ENCODE peak calls at places on chromosomes 7 and 10, in seven cellular contexts. Y is osteoblast, A is Panc1, H is hepatocyte, J is ovary, N is tibial artery, G is mammary epithelial cell. K is an unnamed sample. For H3K27me3, the result is how much of the 10 kb centered on the place peaks cover.

GRCh38 chr7:2751086-2751485 is 63.1 kb downstream of the AMZ1 start:
- DNase-seq in Y (no peak), A (no peak), H (no peak), J (no peak), N (no peak), G (no peak), K (no peak)

GRCh38 chr7:148116195-148116594 is 474.4 kb upstream of the C7orf33 start:
- DNase-seq in Y (no peak), A (no peak), H (no peak), J (no peak), N (no peak), G (no peak), K (no peak)

GRCh38 chr10:91162050-91162494 is 58.4 kb upstream of the PCGF5 start:
- DNase-seq in Y (peak), A (no peak), H (peak), J (no peak), N (no peak), G (no peak), K (no peak)

GRCh38 chr7:4343272-4344000 is 338.7 kb upstream of the FOXK1 start:
- DNase-seq in Y (no peak), A (no peak), H (peak), J (no peak), N (no peak), G (no peak), K (no peak)

GRCh38 chr10:60310746-60311145 is 78.9 kb downstream of the ANK3 start:
- DNase-seq in Y (no peak), A (no peak), H (no peak), J (no peak), N (no peak), G (no peak), K (no peak)

GRCh38 chr7:131626643-131627042 is 70.2 kb upstream of the PODXL start:
- DNase-seq in Y (no peak), A (no peak), H (no peak), J (no peak), N (no peak), G (no peak), K (no peak)

GRCh38 chr10:117740696-117741222 is 198.2 kb downstream of the EMX2 start:
- DNase-seq in Y (no peak), A (no peak), H (no peak), J (no peak), N (no peak), G (no peak), K (no peak)

GRCh38 chr7:130894146-130895005 is 160.4 kb upstream of the KLF14 start:
- DNase-seq in Y (no peak), A (no peak), H (no peak), J (peak), N (peak), G (peak), K (no peak)

GRCh38 chr7:128259131-128260056 is 18.3 kb downstream of the LEP start:
- DNase-seq in Y (peak), A (no peak), H (peak), J (no peak), N (no peak), G (peak), K (no peak)

GRCh38 chr7:12674861-12675260 is 12.6 kb upstream of the ARL4A start:
- DNase-seq in Y (peak), A (no peak), H (peak), J (no peak), N (no peak), G (peak), K (peak)

GRCh38 chr10:111429288-111430028 is 352.6 kb downstream of the ADRA2A start:
- DNase-seq in Y (no peak), A (no peak), H (no peak), J (no peak), N (no peak), G (no peak), K (no peak)

GRCh38 chr7:158277219-158278141 is 310.1 kb downstream of the PTPRN2 start:
- DNase-seq in Y (peak), A (no peak), H (no peak), J (no peak), N (no peak), G (no peak), K (no peak)

GRCh38 chr10:132908621-132909295 is 33.6 kb downstream of the CFAP46 start:
- DNase-seq in Y (peak), A (no peak), H (no peak), J (no peak), N (peak), G (no peak), K (no peak)

GRCh38 chr10:90635111-90635798 is 222.6 kb downstream of the HTR7 start:
- DNase-seq in Y (no peak), A (no peak), H (no peak), J (no peak), N (no peak), G (no peak), K (no peak)

GRCh38 chr7:151310578-151310977 is 31.0 kb upstream of the NUB1 start:
- DNase-seq in Y (no peak), A (no peak), H (peak), J (no peak), N (no peak), G (no peak), K (peak)

GRCh38 chr7:128936798-128937197 is 929 bp upstream of the IRF5 start:
- DNase-seq in Y (peak), A (no peak), H (no peak), J (no peak), N (no peak), G (no peak), K (no peak)

GRCh38 chr10:15684768-15685167 is 35.0 kb downstream of the ITGA8 start:
- DNase-seq in Y (no peak), A (no peak), H (no peak), J (no peak), N (no peak), G (no peak), K (no peak)

GRCh38 chr10:117647306-117647705 is 104.8 kb downstream of the EMX2 start:
- DNase-seq in Y (no peak), A (no peak), H (no peak), J (no peak), N (no peak), G (no peak), K (no peak)

GRCh38 chr7:73718905-73719805 is at the start of gene STX1A:
- DNase-seq in Y (peak), A (no peak), H (peak), J (peak), N (no peak), G (peak), K (peak)

GRCh38 chr7:26090927-26091519 is 61.0 kb upstream of the NFE2L3 start:
- DNase-seq in Y (peak), A (peak), H (peak), J (no peak), N (no peak), G (peak), K (peak)

GRCh38 chr10:5988336-5988920 is 11.1 kb upstream of the IL15RA start:
- DNase-seq in Y (no peak), A (no peak), H (no peak), J (no peak), N (no peak), G (no peak), K (no peak)

GRCh38 chr7:53638517-53638916 is 603.1 kb downstream of the POM121L12 start:
- DNase-seq in Y (no peak), A (no peak), H (no peak), J (no peak), N (no peak), G (no peak), K (no peak)

GRCh38 chr10:103912759-103913158 is 5.2 kb downstream of the STN1 start:
- DNase-seq in Y (no peak), A (no peak), H (no peak), J (no peak), N (no peak), G (no peak), K (no peak)

GRCh38 chr10:43874984-43875383 is 226.3 kb upstream of the ZNF32 start:
- DNase-seq in Y (no peak), A (no peak), H (no peak), J (no peak), N (no peak), G (no peak), K (no peak)

GRCh38 chr10:77550378-77550777 is 87.2 kb downstream of the KCNMA1 start:
- DNase-seq in Y (no peak), A (no peak), H (no peak), J (no peak), N (peak), G (no peak), K (no peak)

GRCh38 chr10:86439544-86439943 is 72.9 kb upstream of the GRID1 start:
- DNase-seq in Y (no peak), A (no peak), H (peak), J (peak), N (peak), G (peak), K (no peak)

GRCh38 chr7:84674236-84674913 is 479.8 kb upstream of the SEMA3A start:
- DNase-seq in Y (peak), A (no peak), H (no peak), J (no peak), N (no peak), G (peak), K (no peak)

GRCh38 chr10:45008524-45009161 is 7.9 kb downstream of the ZNF22 start:
- DNase-seq in Y (peak), A (peak), H (peak), J (no peak), N (no peak), G (peak), K (peak)

GRCh38 chr10:112655722-112656121 is 208.7 kb downstream of the VTI1A start:
- DNase-seq in Y (no peak), A (no peak), H (no peak), J (no peak), N (no peak), G (no peak), K (no peak)

GRCh38 chr10:101507828-101508227 is 80.2 kb downstream of the POLL start:
- DNase-seq in Y (no peak), A (no peak), H (no peak), J (no peak), N (no peak), G (no peak), K (no peak)

GRCh38 chr7:112377607-112378006 is 72.7 kb upstream of the IFRD1 start:
- DNase-seq in Y (no peak), A (no peak), H (no peak), J (no peak), N (no peak), G (no peak), K (no peak)

GRCh38 chr10:86758231-86759072 is 2.0 kb downstream of the BMPR1A start:
- DNase-seq in Y (no peak), A (no peak), H (no peak), J (no peak), N (no peak), G (peak), K (no peak)

GRCh38 chr7:22601812-22602568 is 102.0 kb upstream of the STEAP1B start:
- DNase-seq in Y (peak), A (no peak), H (no peak), J (no peak), N (no peak), G (peak), K (no peak)

GRCh38 chr10:71774916-71775702 is 1.8 kb upstream of the VSIR start:
- DNase-seq in Y (peak), A (no peak), H (no peak), J (peak), N (no peak), G (no peak), K (no peak)

GRCh38 chr7:130319541-130319940 is 25.1 kb upstream of the CPA5 start:
- DNase-seq in Y (no peak), A (no peak), H (no peak), J (no peak), N (no peak), G (no peak), K (no peak)

GRCh38 chr7:146922777-146923176 is 806.2 kb downstream of the CNTNAP2 start:
- DNase-seq in Y (no peak), A (no peak), H (no peak), J (no peak), N (no peak), G (no peak), K (no peak)

GRCh38 chr10:21769041-21769440 is 234.5 kb downstream of the DNAJC1 start:
- DNase-seq in Y (no peak), A (no peak), H (no peak), J (no peak), N (no peak), G (no peak), K (no peak)

GRCh38 chr7:129859188-129859587 is 93.6 kb downstream of the UBE2H start:
- DNase-seq in Y (no peak), A (no peak), H (no peak), J (no peak), N (no peak), G (peak), K (no peak)

DNA sequence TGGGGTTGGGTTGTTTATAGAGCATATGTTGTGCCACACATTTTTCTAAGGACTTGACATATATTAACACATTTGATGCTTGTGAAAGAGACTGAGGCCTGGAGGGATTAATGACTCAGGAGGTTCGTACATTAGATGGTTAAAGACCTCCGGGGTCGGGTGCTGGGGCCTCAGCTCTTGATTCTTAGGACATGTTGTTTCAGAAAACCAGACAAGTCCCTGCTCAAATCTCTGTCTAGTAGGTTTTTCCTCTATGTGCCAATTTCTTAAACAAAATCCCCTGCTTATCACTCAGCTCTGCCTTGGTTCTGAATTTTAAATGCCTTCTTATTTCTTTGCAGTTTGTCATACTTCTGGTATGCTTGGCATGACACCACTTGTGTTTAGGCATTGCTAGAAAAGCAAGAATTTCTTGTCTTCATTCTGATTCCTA is 5.8 kb downstream of the UPP1 start:
- DNase-seq in Y (peak), A (no peak), H (no peak), J (no peak), N (no peak), G (peak), K (no peak)
- H3K27ac ChIP-seq in Y (peak), A (peak), H (peak), J (no peak), N (peak), G (peak), K (no peak)

DNA sequence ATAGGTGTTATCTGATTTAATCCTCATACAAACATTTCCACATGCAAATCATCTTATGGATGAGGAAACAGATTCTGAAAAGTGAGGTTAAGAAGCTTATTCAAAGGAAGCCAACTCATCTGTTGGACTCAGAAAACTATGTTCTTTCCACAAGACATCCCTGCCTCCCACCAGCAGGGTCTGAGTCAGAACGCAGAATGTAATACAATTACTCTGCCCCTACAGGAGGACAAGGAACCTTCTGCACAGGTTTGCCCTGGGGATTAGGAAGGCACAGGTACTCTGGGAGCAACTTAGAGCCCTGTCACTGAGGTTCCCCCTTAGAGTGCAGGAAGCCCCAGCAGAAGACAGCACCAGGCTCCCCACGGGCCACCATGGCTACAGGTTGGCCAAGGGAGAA is 255.7 kb downstream of the TNS3 start:
- DNase-seq in Y (peak), A (no peak), H (peak), J (no peak), N (no peak), G (peak), K (no peak)
- H3K4me3 ChIP-seq in Y (no peak), A (no peak), H (no peak), J (no peak), N (no peak), G (no peak), K (no peak)

GRCh38 chr10:125983161-125983560 is 86.8 kb downstream of the FANK1 start:
- DNase-seq in Y (no peak), A (no peak), H (no peak), J (no peak), N (no peak), G (no peak), K (no peak)

GRCh38 chr10:125982256-125982948 is 86.0 kb downstream of the FANK1 start:
- DNase-seq in Y (peak), A (peak), H (peak), J (peak), N (no peak), G (peak), K (peak)

GRCh38 chr10:125989791-125990190 is 93.4 kb downstream of the FANK1 start:
- DNase-seq in Y (no peak), A (no peak), H (no peak), J (no peak), N (no peak), G (no peak), K (no peak)

GRCh38 chr10:125984346-125984745 is 88.0 kb downstream of the FANK1 start:
- DNase-seq in Y (no peak), A (no peak), H (no peak), J (no peak), N (no peak), G (no peak), K (no peak)

DNA sequence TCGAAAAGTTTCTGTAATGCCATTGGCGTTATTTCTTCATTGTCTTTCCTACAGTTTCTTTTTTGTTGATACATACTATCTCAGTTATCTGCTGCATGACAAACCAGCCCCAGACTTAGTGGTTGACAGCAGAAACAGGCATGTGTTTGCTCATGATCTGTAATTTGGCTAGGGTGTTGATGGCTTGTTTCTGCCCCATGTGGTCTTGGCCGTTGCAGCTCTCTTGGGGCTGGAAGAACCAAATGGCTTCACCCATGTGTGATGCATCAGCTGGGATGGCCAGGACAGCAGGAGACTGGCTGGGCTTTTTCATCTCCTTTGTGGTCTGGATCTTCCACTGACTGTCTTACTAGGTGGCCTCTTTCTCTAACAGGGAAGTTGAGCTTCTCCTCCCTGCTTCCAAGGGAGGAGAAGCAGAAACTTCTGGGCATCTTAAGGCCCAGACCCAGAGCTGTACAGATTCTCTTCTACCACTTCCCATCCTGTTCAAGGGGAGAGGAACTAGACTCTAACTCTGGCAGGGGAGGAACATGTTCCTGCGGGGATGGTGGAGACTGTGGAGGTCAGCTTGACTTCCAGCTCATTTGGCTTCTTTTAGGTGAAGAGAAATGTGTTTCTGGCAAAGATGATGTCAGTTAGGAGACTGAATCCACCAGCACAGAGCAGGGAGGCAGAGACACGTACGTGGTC is 89.3 kb downstream of the FANK1 start:
- DNase-seq in Y (no peak), A (no peak), H (no peak), J (no peak), N (no peak), G (no peak), K (no peak)
- H3K27me3 ChIP-seq in Y (under half), A (under half), H (under half), J (under half), N (under half), G (under half), K (under half)

DNA sequence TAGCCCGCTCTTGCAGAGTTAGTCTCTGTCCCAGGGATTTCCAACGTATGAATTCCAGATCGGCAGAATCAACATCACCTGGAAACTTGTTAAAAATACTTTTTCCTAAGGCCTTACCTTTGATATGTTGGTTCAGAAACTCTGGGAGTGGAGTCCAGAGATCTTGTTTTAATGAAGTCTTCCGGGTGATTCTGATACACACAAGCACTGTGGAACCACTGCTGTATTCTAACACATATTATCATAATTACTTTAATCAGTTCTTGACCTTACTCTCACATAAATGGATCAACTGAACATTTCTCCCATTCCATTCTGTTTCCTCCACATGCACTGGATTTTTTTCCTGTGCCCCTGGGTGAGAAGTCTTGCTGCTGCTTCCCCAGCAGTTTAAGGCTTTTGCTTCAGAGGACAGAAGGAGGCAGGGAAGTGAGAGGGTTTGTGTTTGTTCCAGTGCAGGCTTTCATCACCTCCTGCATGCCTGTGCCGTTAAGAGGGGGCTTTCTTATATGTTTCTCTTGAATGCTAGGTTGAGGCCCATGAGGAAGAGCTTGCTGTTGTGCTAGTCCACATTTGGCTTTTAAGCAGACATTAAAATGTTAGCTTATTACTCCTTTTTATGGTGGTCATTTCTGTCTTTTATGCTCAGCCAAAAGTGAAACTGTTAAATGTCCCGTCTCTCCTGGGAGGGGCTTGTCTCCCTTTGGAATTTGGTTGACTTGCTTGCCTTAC is 32.4 kb downstream of the CCSER2 start:
- DNase-seq in Y (no peak), A (no peak), H (no peak), J (no peak), N (no peak), G (peak), K (no peak)
- H3K27ac ChIP-seq in Y (peak), A (peak), H (no peak), J (no peak), N (no peak), G (peak), K (no peak)

GRCh38 chr7:16647435-16647960 is 1.5 kb downstream of the BZW2 start:
- DNase-seq in Y (peak), A (no peak), H (no peak), J (no peak), N (no peak), G (peak), K (no peak)
- H3K4me3 ChIP-seq in Y (peak), A (peak), H (peak), J (no peak), N (no peak), G (peak), K (peak)

GRCh38 chr7:986766-987722 is 4.1 kb downstream of the CYP2W1 start:
- DNase-seq in Y (no peak), A (no peak), H (no peak), J (peak), N (no peak), G (no peak), K (no peak)
- H3K27me3 ChIP-seq in Y (under half), A (under half), H (under half), J (under half), N (under half), G (under half), K (under half)

K was measured in CD4-positive, alpha-beta memory T cell.